ENCODE peak calls at places on chromosomes 7 and 10, in ten cellular contexts. A, R, H, C, Q, M, D, L, Y and O are unnamed samples.

GRCh38 chr7:132381742-132382472 is 194.4 kb downstream of the PLXNA4 start:
- DNase-seq in M (no peak), R (no peak), Y (no peak), Q (peak), C (no peak), L (no peak), H (peak), A (no peak), D (no peak), O (no peak)

GRCh38 chr7:159065151-159065550 is 79.5 kb downstream of the VIPR2 start:
- DNase-seq in H (no peak), D (no peak), C (no peak), L (peak), Q (no peak), A (no peak), M (no peak), Y (no peak), R (no peak), O (no peak)

GRCh38 chr7:81030472-81030871 is 111.6 kb upstream of the SEMA3C start:
- DNase-seq in C (no peak), A (no peak), D (no peak), Q (no peak), Y (no peak), L (no peak), H (no peak), M (no peak), R (no peak), O (no peak)

GRCh38 chr10:420154-421121 is 269.0 kb downstream of the DIP2C start:
- DNase-seq in C (no peak), R (no peak), M (no peak), L (no peak), A (no peak), Q (no peak), D (peak), H (peak), Y (no peak), O (no peak)

GRCh38 chr10:6239213-6239991 is 36.7 kb downstream of the PFKFB3 start:
- DNase-seq in C (peak), Q (peak), M (peak), H (peak), Y (no peak), D (peak), A (no peak), L (peak), R (no peak), O (peak)

GRCh38 chr10:77974396-77975074 is 48.0 kb upstream of the DLG5 start:
- DNase-seq in C (no peak), R (no peak), H (peak), M (peak), L (peak), A (peak), Q (peak), D (peak), Y (peak), O (no peak)

GRCh38 chr7:65239707-65240352 is 133.8 kb upstream of the ZNF92 start:
- DNase-seq in R (no peak), H (peak), C (no peak), D (peak), M (peak), A (peak), Y (peak), Q (peak), L (no peak), O (no peak)

GRCh38 chr10:91298224-91298862 is 77.9 kb downstream of the PCGF5 start:
- DNase-seq in A (peak), D (peak), H (peak), Q (peak), L (peak), Y (peak), R (peak), C (peak), M (peak), O (no peak)

GRCh38 chr10:14009315-14010082 is 321.2 kb downstream of the FRMD4A start:
- DNase-seq in L (no peak), A (no peak), C (peak), H (peak), M (no peak), R (no peak), D (peak), Q (peak), Y (no peak), O (peak)

GRCh38 chr10:44853148-44853734 is 57.9 kb upstream of the TMEM72 start:
- DNase-seq in H (peak), A (no peak), M (peak), Q (peak), L (no peak), C (no peak), R (no peak), Y (no peak), D (peak), O (peak)

GRCh38 chr7:82625377-82625776 is 181.8 kb upstream of the CACNA2D1 start:
- DNase-seq in M (no peak), R (no peak), Q (no peak), H (no peak), C (no peak), D (peak), L (no peak), A (no peak), Y (no peak), O (no peak)

GRCh38 chr7:30971440-30971839 is 7.7 kb downstream of the GHRHR start:
- DNase-seq in M (no peak), Y (no peak), L (no peak), H (no peak), A (no peak), R (no peak), Q (no peak), C (no peak), D (no peak), O (no peak)

GRCh38 chr7:16268821-16269768 is 152.2 kb downstream of the CRPPA start:
- DNase-seq in C (no peak), Y (no peak), H (peak), A (no peak), D (peak), Q (peak), R (no peak), L (peak), M (no peak), O (no peak)

GRCh38 chr7:75772081-75773077 is at the start of gene CCL26:
- DNase-seq in L (peak), M (no peak), Q (peak), D (peak), R (peak), C (peak), A (no peak), Y (peak), H (peak), O (peak)

GRCh38 chr7:33728779-33729646 is 176.3 kb upstream of the BMPER start:
- DNase-seq in C (no peak), A (no peak), M (no peak), D (no peak), Q (no peak), R (no peak), H (no peak), Y (no peak), L (no peak), O (no peak)

GRCh38 chr10:99609186-99609585 is 11.1 kb downstream of the SLC25A28 start:
- DNase-seq in C (no peak), H (no peak), R (no peak), L (no peak), D (no peak), M (no peak), A (no peak), Q (no peak), Y (no peak), O (no peak)

GRCh38 chr10:99612167-99612831 is 7.9 kb downstream of the SLC25A28 start:
- DNase-seq in C (peak), H (peak), D (peak), M (peak), A (peak), R (no peak), Y (peak), Q (peak), L (peak), O (peak)
- TF ChIP-seq CTCF in C (peak), H (peak), D (peak), M (peak), A (peak), R (peak), Y (peak), Q (peak), L (peak), O (peak)

GRCh38 chr7:149716007-149716931 is 57.1 kb downstream of the ZNF467 start:
- DNase-seq in Q (no peak), D (no peak), A (no peak), L (no peak), R (no peak), Y (no peak), M (no peak), H (peak), C (no peak), O (no peak)
- H3K4me3 ChIP-seq in Q (peak), D (no peak), A (peak), L (peak), R (no peak), Y (no peak), M (peak), H (peak), C (peak), O (no peak)

GRCh38 chr10:35025916-35026315 is 64.2 kb downstream of the CUL2 start:
- DNase-seq in C (no peak), A (no peak), H (peak), R (no peak), M (no peak), Q (peak), Y (no peak), L (no peak), D (peak), O (peak)

GRCh38 chr10:35027567-35027966 is 62.6 kb downstream of the CUL2 start:
- DNase-seq in Q (peak), A (no peak), L (no peak), D (peak), R (no peak), Y (no peak), H (peak), M (peak), C (no peak), O (no peak)
- TF ChIP-seq CTCF in Q (peak), A (peak), L (no peak), D (peak), R (no peak), Y (peak), H (no peak), M (no peak), C (peak), O (peak)

GRCh38 chr10:62023289-62023688 is 121.8 kb downstream of the ARID5B start:
- DNase-seq in D (no peak), C (no peak), A (no peak), H (no peak), L (no peak), R (no peak), Y (no peak), Q (no peak), M (no peak), O (no peak)
- H3K4me3 ChIP-seq in D (no peak), C (no peak), A (no peak), H (no peak), L (no peak), R (no peak), Y (no peak), Q (no peak), M (no peak), O (no peak)

GRCh38 chr7:12610899-12611298 is 40.4 kb downstream of the SCIN start:
- DNase-seq in C (no peak), H (no peak), L (no peak), R (no peak), A (no peak), M (no peak), Y (no peak), Q (no peak), D (no peak), O (no peak)
- TF ChIP-seq CTCF in C (no peak), H (no peak), L (no peak), R (no peak), A (no peak), M (no peak), Y (no peak), Q (no peak), D (no peak), O (no peak)

GRCh38 chr10:98267069-98267893 is 713 bp downstream of the LOXL4 start:
- DNase-seq in D (peak), C (no peak), L (no peak), A (no peak), Y (no peak), H (no peak), M (peak), R (peak), Q (no peak), O (no peak)

GRCh38 chr10:98264378-98265065 is 3.5 kb downstream of the LOXL4 start:
- DNase-seq in C (no peak), Y (no peak), M (peak), R (no peak), D (no peak), H (no peak), Q (no peak), L (no peak), A (no peak), O (no peak)

GRCh38 chr10:98266647-98267046 is 1.3 kb downstream of the LOXL4 start:
- DNase-seq in A (no peak), H (no peak), L (no peak), C (no peak), Q (no peak), Y (no peak), R (no peak), M (peak), D (no peak), O (no peak)

GRCh38 chr10:98267894-98268693 is at the start of gene LOXL4:
- DNase-seq in L (peak), Y (peak), M (peak), H (peak), R (peak), C (no peak), D (peak), A (peak), Q (peak), O (no peak)

GRCh38 chr10:98265403-98266378 is 2.3 kb downstream of the LOXL4 start:
- DNase-seq in Y (no peak), M (no peak), L (no peak), A (no peak), R (peak), Q (no peak), D (no peak), H (no peak), C (no peak), O (no peak)
- H3K4me3 ChIP-seq in Y (no peak), M (no peak), L (no peak), A (no peak), R (no peak), Q (no peak), D (no peak), H (peak), C (peak), O (no peak)

GRCh38 chr10:124348801-124349200 is 69.9 kb downstream of the OAT start:
- DNase-seq in Q (no peak), M (no peak), C (no peak), H (no peak), D (no peak), Y (no peak), A (no peak), L (no peak), R (no peak), O (no peak)

GRCh38 chr10:124347956-124348355 is 70.8 kb downstream of the OAT start:
- DNase-seq in Y (no peak), R (no peak), Q (no peak), C (no peak), A (no peak), H (no peak), M (no peak), L (no peak), D (no peak), O (no peak)

GRCh38 chr10:124345521-124345920 is 73.2 kb downstream of the OAT start:
- DNase-seq in Q (no peak), Y (no peak), H (no peak), C (no peak), R (no peak), D (no peak), L (no peak), A (no peak), M (no peak), O (no peak)

GRCh38 chr10:124349231-124349992 is 69.3 kb downstream of the OAT start:
- DNase-seq in M (no peak), R (no peak), D (peak), L (no peak), Y (no peak), Q (no peak), A (no peak), C (no peak), H (no peak), O (no peak)

DNA sequence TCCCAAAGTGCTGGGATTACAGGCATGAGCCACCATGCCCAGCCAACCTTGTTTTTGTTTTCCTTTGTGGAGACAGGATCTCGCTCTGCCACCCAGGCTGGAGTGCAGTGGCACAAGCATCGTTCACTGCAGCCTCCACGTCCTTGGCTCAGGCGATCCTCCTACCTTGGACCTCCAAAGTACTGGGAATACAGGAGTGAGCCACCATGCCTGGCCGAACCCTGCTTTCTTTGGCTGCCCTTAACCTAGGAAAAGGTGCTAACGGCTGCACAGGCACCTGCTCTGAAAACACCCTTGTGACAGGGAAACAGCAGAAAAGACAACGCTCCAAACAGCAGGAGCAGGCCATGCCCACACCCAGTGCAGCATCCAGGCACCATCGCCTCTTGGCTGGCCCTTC is 71.9 kb downstream of the OAT start:
- DNase-seq in M (no peak), D (no peak), R (no peak), H (no peak), C (no peak), Y (no peak), Q (no peak), A (no peak), L (no peak), O (no peak)
- TF ChIP-seq CTCF in M (no peak), D (no peak), R (no peak), H (no peak), C (no peak), Y (no peak), Q (no peak), A (no peak), L (no peak), O (no peak)

GRCh38 chr7:141700291-141700847 is 1.6 kb downstream of the DENND11 start:
- DNase-seq in C (no peak), R (no peak), Q (no peak), Y (no peak), H (no peak), A (no peak), D (peak), M (no peak), L (no peak), O (no peak)
- H3K4me3 ChIP-seq in C (peak), R (no peak), Q (peak), Y (no peak), H (peak), A (peak), D (peak), M (no peak), L (no peak), O (peak)